ENCODE peak calls at places on chromosomes 4 and X, in nine cellular contexts. One of them, this sample, is unnamed.

GRCh38 chr4:82099863-82100579 is 273.8 kb downstream of the HNRNPD start:
- DNase-seq in fibroblast of mammary gland: peak; percentile 10
- DNase-seq in Kasumi-1: no peak
- DNase-seq in T-helper 1 cell: no peak
- DNase-seq in kidney tubule cell: no peak
- DNase-seq in GM06990: no peak
- DNase-seq in breast epithelium: no peak
- DNase-seq in NCI-H2171 treated with DMSO at 0.1 percent for 48 hours: no peak
- DNase-seq in GM13976: no peak
- DNase-seq in this sample: no peak

GRCh38 chr4:145719752-145720624 is 40.0 kb downstream of the C4orf51 start:
- DNase-seq in breast epithelium: no peak
- DNase-seq in NCI-H2171 treated with DMSO at 0.1 percent for 48 hours: no peak
- DNase-seq in T-helper 1 cell: no peak
- DNase-seq in GM13976: peak; percentile 60
- DNase-seq in GM06990: peak; percentile 32
- DNase-seq in fibroblast of mammary gland: no peak
- DNase-seq in kidney tubule cell: peak; percentile 31
- DNase-seq in Kasumi-1: no peak
- DNase-seq in this sample: no peak

GRCh38 chr4:16775411-16776154 is 122.9 kb downstream of the LDB2 start:
- DNase-seq in fibroblast of mammary gland: no peak
- DNase-seq in GM06990: no peak
- DNase-seq in breast epithelium: no peak
- DNase-seq in GM13976: no peak
- DNase-seq in T-helper 1 cell: no peak
- DNase-seq in NCI-H2171 treated with DMSO at 0.1 percent for 48 hours: no peak
- DNase-seq in Kasumi-1: no peak
- DNase-seq in kidney tubule cell: no peak
- DNase-seq in this sample: no peak

GRCh38 chr4:61214680-61215079 is 14.6 kb downstream of the ADGRL3 start:
- DNase-seq in T-helper 1 cell: no peak
- DNase-seq in kidney tubule cell: no peak
- DNase-seq in breast epithelium: no peak
- DNase-seq in fibroblast of mammary gland: no peak
- DNase-seq in GM13976: no peak
- DNase-seq in GM06990: no peak
- DNase-seq in Kasumi-1: no peak
- DNase-seq in NCI-H2171 treated with DMSO at 0.1 percent for 48 hours: no peak
- DNase-seq in this sample: no peak

GRCh38 chr4:25223770-25224375 is 10.0 kb upstream of the PI4K2B start:
- DNase-seq in fibroblast of mammary gland: peak; percentile 48
- DNase-seq in breast epithelium: no peak
- DNase-seq in T-helper 1 cell: no peak
- DNase-seq in NCI-H2171 treated with DMSO at 0.1 percent for 48 hours: peak; percentile 35
- DNase-seq in kidney tubule cell: peak; percentile 56
- DNase-seq in GM06990: no peak
- DNase-seq in GM13976: no peak
- DNase-seq in Kasumi-1: peak; percentile 32
- DNase-seq in this sample: no peak

GRCh38 chr4:60865238-60865637 is 334.9 kb upstream of the ADGRL3 start:
- DNase-seq in Kasumi-1: no peak
- DNase-seq in GM06990: no peak
- DNase-seq in NCI-H2171 treated with DMSO at 0.1 percent for 48 hours: no peak
- DNase-seq in GM13976: no peak
- DNase-seq in T-helper 1 cell: no peak
- DNase-seq in fibroblast of mammary gland: no peak
- DNase-seq in kidney tubule cell: no peak
- DNase-seq in breast epithelium: no peak
- DNase-seq in this sample: no peak

GRCh38 chr4:13481569-13481968 is 2.6 kb downstream of the RAB28 start:
- DNase-seq in NCI-H2171 treated with DMSO at 0.1 percent for 48 hours: no peak
- DNase-seq in kidney tubule cell: peak; percentile 20
- DNase-seq in GM13976: no peak
- DNase-seq in GM06990: no peak
- DNase-seq in Kasumi-1: peak; percentile 43
- DNase-seq in T-helper 1 cell: no peak
- DNase-seq in breast epithelium: no peak
- DNase-seq in fibroblast of mammary gland: peak; percentile 63
- DNase-seq in this sample: no peak

GRCh38 chrX:25017667-25018247 is 2.0 kb upstream of the ARX start:
- DNase-seq in kidney tubule cell: no peak
- DNase-seq in T-helper 1 cell: no peak
- DNase-seq in GM06990: no peak
- DNase-seq in breast epithelium: no peak
- DNase-seq in NCI-H2171 treated with DMSO at 0.1 percent for 48 hours: no peak
- DNase-seq in GM13976: no peak
- DNase-seq in Kasumi-1: no peak
- DNase-seq in fibroblast of mammary gland: no peak
- DNase-seq in this sample: no peak

GRCh38 chr4:27643101-27643500 is 782.5 kb downstream of the STIM2 start:
- DNase-seq in breast epithelium: no peak
- DNase-seq in Kasumi-1: no peak
- DNase-seq in GM13976: no peak
- DNase-seq in fibroblast of mammary gland: no peak
- DNase-seq in GM06990: no peak
- DNase-seq in NCI-H2171 treated with DMSO at 0.1 percent for 48 hours: no peak
- DNase-seq in T-helper 1 cell: no peak
- DNase-seq in kidney tubule cell: no peak
- DNase-seq in this sample: no peak

GRCh38 chr4:1330761-1331590 is 16.0 kb upstream of the UVSSA start:
- DNase-seq in Kasumi-1: no peak
- DNase-seq in NCI-H2171 treated with DMSO at 0.1 percent for 48 hours: no peak
- DNase-seq in GM13976: no peak
- DNase-seq in T-helper 1 cell: peak; percentile 65
- DNase-seq in GM06990: no peak
- DNase-seq in breast epithelium: no peak
- DNase-seq in fibroblast of mammary gland: no peak
- DNase-seq in kidney tubule cell: no peak
- DNase-seq in this sample: no peak

GRCh38 chrX:118199997-118200396 is 83.4 kb upstream of the KLHL13 start:
- DNase-seq in Kasumi-1: no peak
- DNase-seq in GM13976: no peak
- DNase-seq in fibroblast of mammary gland: no peak
- DNase-seq in breast epithelium: no peak
- DNase-seq in GM06990: no peak
- DNase-seq in kidney tubule cell: peak; percentile 47
- DNase-seq in T-helper 1 cell: no peak
- DNase-seq in NCI-H2171 treated with DMSO at 0.1 percent for 48 hours: no peak
- DNase-seq in this sample: no peak

GRCh38 chr4:108168213-108168671 is 490 bp downstream of the LEF1 start:
- DNase-seq in T-helper 1 cell: no peak
- DNase-seq in breast epithelium: no peak
- DNase-seq in GM13976: no peak
- DNase-seq in kidney tubule cell: peak; percentile 13
- DNase-seq in GM06990: no peak
- DNase-seq in fibroblast of mammary gland: peak; percentile 17
- DNase-seq in NCI-H2171 treated with DMSO at 0.1 percent for 48 hours: no peak
- DNase-seq in Kasumi-1: no peak
- DNase-seq in this sample: peak; percentile 38

GRCh38 chr4:155582971-155583437 is 83.6 kb upstream of the GUCY1A1 start:
- DNase-seq in fibroblast of mammary gland: peak; percentile 71
- DNase-seq in GM13976: no peak
- DNase-seq in NCI-H2171 treated with DMSO at 0.1 percent for 48 hours: no peak
- DNase-seq in GM06990: no peak
- DNase-seq in breast epithelium: no peak
- DNase-seq in T-helper 1 cell: no peak
- DNase-seq in kidney tubule cell: peak; percentile 53
- DNase-seq in Kasumi-1: peak; percentile 28
- DNase-seq in this sample: no peak

GRCh38 chr4:90181644-90182043 is 54.5 kb downstream of the CCSER1 start:
- DNase-seq in Kasumi-1: no peak
- DNase-seq in kidney tubule cell: peak; percentile 26
- DNase-seq in GM06990: no peak
- DNase-seq in T-helper 1 cell: no peak
- DNase-seq in GM13976: no peak
- DNase-seq in breast epithelium: no peak
- DNase-seq in fibroblast of mammary gland: no peak
- DNase-seq in NCI-H2171 treated with DMSO at 0.1 percent for 48 hours: no peak
- DNase-seq in this sample: no peak

GRCh38 chr4:101288365-101289145 is 58.8 kb downstream of the PPP3CA start:
- DNase-seq in Kasumi-1: peak; percentile 67
- DNase-seq in T-helper 1 cell: no peak
- DNase-seq in breast epithelium: no peak
- DNase-seq in GM13976: no peak
- DNase-seq in NCI-H2171 treated with DMSO at 0.1 percent for 48 hours: no peak
- DNase-seq in GM06990: no peak
- DNase-seq in fibroblast of mammary gland: peak; percentile 62
- DNase-seq in kidney tubule cell: no peak
- DNase-seq in this sample: no peak

This sample was measured in germinal center.